ENCODE peak calls at places on chromosomes 7 and 10, in seven cellular contexts. Q is breast epithelium, Z is MM.1S, R is mammary epithelial cell, A is Peyer's patch, G is heart left ventricle, U is HCT116. I is an unnamed sample.

GRCh38 chr10:5511885-5512280 is 12.5 kb upstream of the CALML5 start:
- DNase-seq in Q (no peak), Z (no peak), R (no peak), A (no peak), G (no peak), U (no peak), I (no peak)

GRCh38 chr10:44391981-44392380 is 7.1 kb upstream of the CXCL12 start:
- DNase-seq in Q (no peak), Z (no peak), R (no peak), A (peak), G (no peak), U (no peak), I (no peak)

GRCh38 chr10:78648256-78648860 is 420.4 kb upstream of the ZMIZ1 start:
- DNase-seq in Q (no peak), Z (no peak), R (no peak), A (no peak), G (no peak), U (no peak), I (no peak)

GRCh38 chr10:89357096-89357495 is 20.8 kb upstream of the IFIT1B start:
- DNase-seq in Q (no peak), Z (no peak), R (no peak), A (no peak), G (no peak), U (no peak), I (no peak)

GRCh38 chr10:109624939-109625338 is 298.4 kb downstream of the XPNPEP1 start:
- DNase-seq in Q (no peak), Z (no peak), R (no peak), A (peak), G (no peak), U (no peak), I (no peak)

GRCh38 chr10:80529604-80530003 is 8.1 kb upstream of the SH2D4B start:
- DNase-seq in Q (no peak), Z (no peak), R (no peak), A (no peak), G (peak), U (no peak), I (no peak)

GRCh38 chr7:4166340-4166739 is 515.8 kb upstream of the FOXK1 start:
- DNase-seq in Q (no peak), Z (no peak), R (no peak), A (no peak), G (no peak), U (no peak), I (no peak)

GRCh38 chr7:194257-194995 is 2.1 kb downstream of the FAM20C start:
- DNase-seq in Q (no peak), Z (no peak), R (no peak), A (no peak), G (no peak), U (no peak), I (peak)

DNA sequence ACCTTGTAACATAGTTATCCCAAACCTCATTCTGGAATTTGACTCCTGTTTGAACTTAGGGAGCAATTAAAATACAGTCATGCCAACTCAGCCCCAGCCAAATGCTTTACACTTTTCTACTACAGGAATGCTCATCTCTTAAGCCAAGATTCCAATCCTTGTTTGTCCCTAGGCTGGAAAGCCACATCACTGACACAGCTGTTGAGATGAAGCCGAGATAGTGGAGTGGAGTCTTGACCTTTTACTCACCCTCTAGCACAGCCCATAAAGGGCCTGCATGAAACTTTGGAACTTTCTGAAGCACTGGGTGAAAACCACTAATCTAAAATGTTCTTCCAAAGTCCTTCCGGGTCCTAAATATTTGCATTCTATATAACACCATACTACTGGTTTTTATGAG is 247.3 kb downstream of the ETV1 start:
- DNase-seq in Q (no peak), Z (no peak), R (peak), A (no peak), G (no peak), U (peak), I (peak)
- H3K27ac ChIP-seq in Q (peak), Z (no peak), R (no peak), A (no peak), G (no peak), U (no peak), I (peak)

GRCh38 chr7:128017880-128018845 is 13.1 kb downstream of the LRRC4 start:
- DNase-seq in Q (no peak), Z (no peak), R (peak), A (no peak), G (no peak), U (no peak), I (no peak)
- H3K27ac ChIP-seq in Q (no peak), Z (no peak), R (peak), A (no peak), G (no peak), U (no peak), I (no peak)

GRCh38 chr7:104962781-104963180 is 51.2 kb upstream of the KMT2E start:
- DNase-seq in Q (no peak), Z (peak), R (peak), A (no peak), G (no peak), U (no peak), I (no peak)
- H3K27ac ChIP-seq in Q (no peak), Z (peak), R (peak), A (no peak), G (peak), U (no peak), I (no peak)

GRCh38 chr10:29946614-29946952 is 112.8 kb downstream of the JCAD start:
- DNase-seq in Q (no peak), Z (no peak), R (no peak), A (no peak), G (no peak), U (no peak), I (no peak)
- H3K27ac ChIP-seq in Q (peak), Z (no peak), R (peak), A (no peak), G (peak), U (no peak), I (no peak)

GRCh38 chr10:271201-271600 is 135.9 kb downstream of the ZMYND11 start:
- DNase-seq in Q (no peak), Z (no peak), R (no peak), A (no peak), G (no peak), U (no peak), I (no peak)

GRCh38 chr10:274866-275265 is 139.6 kb downstream of the ZMYND11 start:
- DNase-seq in Q (no peak), Z (no peak), R (no peak), A (no peak), G (no peak), U (no peak), I (no peak)

GRCh38 chr10:273088-273487 is 137.8 kb downstream of the ZMYND11 start:
- DNase-seq in Q (no peak), Z (no peak), R (no peak), A (no peak), G (no peak), U (no peak), I (no peak)

GRCh38 chr10:269440-270074 is 134.3 kb downstream of the ZMYND11 start:
- DNase-seq in Q (no peak), Z (no peak), R (no peak), A (no peak), G (no peak), U (no peak), I (no peak)

DNA sequence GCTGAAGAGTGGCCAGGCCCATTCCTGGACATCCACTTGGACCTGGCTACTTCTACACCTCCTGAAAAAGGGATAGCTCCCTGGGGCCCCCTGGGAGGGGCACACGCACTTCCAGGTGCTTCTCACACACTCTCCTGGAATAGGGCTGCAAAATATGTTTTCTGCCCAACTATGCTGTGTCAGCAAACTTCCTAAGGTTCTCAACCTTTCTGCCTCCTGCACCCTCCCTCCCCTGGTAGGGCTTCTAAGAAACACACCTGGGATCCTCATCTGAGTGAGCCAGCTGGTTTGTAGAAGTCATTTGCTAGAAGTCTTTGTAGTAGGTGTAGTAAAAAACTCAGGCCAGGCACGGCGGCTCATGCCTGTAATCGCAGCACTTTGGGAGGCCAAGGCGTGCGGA is 136.5 kb downstream of the ZMYND11 start:
- DNase-seq in Q (no peak), Z (no peak), R (no peak), A (no peak), G (no peak), U (no peak), I (no peak)
- H3K27ac ChIP-seq in Q (no peak), Z (no peak), R (no peak), A (no peak), G (no peak), U (no peak), I (no peak)

GRCh38 chr10:131997366-131998049 is 15.8 kb upstream of the BNIP3 start:
- DNase-seq in Q (peak), Z (no peak), R (no peak), A (peak), G (no peak), U (no peak), I (peak)
- H3K27ac ChIP-seq in Q (peak), Z (no peak), R (no peak), A (peak), G (peak), U (no peak), I (no peak)

GRCh38 chr10:131049051-131049450 is 262.5 kb downstream of the TCERG1L start:
- DNase-seq in Q (no peak), Z (no peak), R (no peak), A (no peak), G (no peak), U (no peak), I (no peak)
- H3K27ac ChIP-seq in Q (no peak), Z (no peak), R (no peak), A (no peak), G (no peak), U (no peak), I (no peak)

GRCh38 chr7:96013836-96014235 is 241.5 kb downstream of the DYNC1I1 start:
- DNase-seq in Q (no peak), Z (no peak), R (no peak), A (no peak), G (no peak), U (no peak), I (no peak)

GRCh38 chr7:96017877-96018276 is 245.5 kb downstream of the DYNC1I1 start:
- DNase-seq in Q (no peak), Z (no peak), R (no peak), A (no peak), G (no peak), U (no peak), I (no peak)

GRCh38 chr7:96016056-96016455 is 243.7 kb downstream of the DYNC1I1 start:
- DNase-seq in Q (no peak), Z (no peak), R (no peak), A (no peak), G (no peak), U (no peak), I (no peak)

GRCh38 chr7:96016735-96017134 is 244.4 kb downstream of the DYNC1I1 start:
- DNase-seq in Q (no peak), Z (no peak), R (no peak), A (no peak), G (no peak), U (no peak), I (no peak)

DNA sequence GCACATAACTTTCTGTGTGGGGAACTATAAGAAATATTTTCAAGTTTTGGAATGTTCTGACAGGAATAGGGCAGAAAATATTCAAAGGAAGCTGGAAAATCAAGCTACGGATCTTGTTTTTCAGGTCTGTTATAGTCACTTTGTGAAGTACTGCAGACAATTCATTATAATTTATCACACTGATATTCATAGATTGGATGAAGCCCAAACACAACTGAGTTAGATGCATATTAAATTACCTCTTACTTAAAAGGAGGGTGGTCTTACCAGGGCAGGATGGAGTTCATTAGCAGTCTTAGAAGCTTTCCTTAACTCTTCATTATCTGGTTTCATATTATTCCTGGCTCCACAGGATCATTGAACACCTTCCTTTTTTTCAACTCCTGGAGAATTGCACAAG is 242.3 kb downstream of the DYNC1I1 start:
- DNase-seq in Q (no peak), Z (no peak), R (no peak), A (no peak), G (no peak), U (no peak), I (no peak)
- H3K27ac ChIP-seq in Q (no peak), Z (no peak), R (no peak), A (no peak), G (no peak), U (no peak), I (no peak)

GRCh38 chr10:90591629-90592028 is 266.2 kb downstream of the HTR7 start:
- DNase-seq in Q (no peak), Z (no peak), R (no peak), A (no peak), G (no peak), U (peak), I (no peak)

GRCh38 chr10:90588222-90588621 is 269.6 kb downstream of the HTR7 start:
- DNase-seq in Q (no peak), Z (no peak), R (no peak), A (no peak), G (no peak), U (no peak), I (no peak)

GRCh38 chr10:90587561-90587960 is 270.3 kb downstream of the HTR7 start:
- DNase-seq in Q (no peak), Z (no peak), R (no peak), A (no peak), G (no peak), U (no peak), I (no peak)

GRCh38 chr10:90587081-90587491 is 270.8 kb downstream of the HTR7 start:
- DNase-seq in Q (no peak), Z (no peak), R (peak), A (no peak), G (no peak), U (peak), I (peak)

DNA sequence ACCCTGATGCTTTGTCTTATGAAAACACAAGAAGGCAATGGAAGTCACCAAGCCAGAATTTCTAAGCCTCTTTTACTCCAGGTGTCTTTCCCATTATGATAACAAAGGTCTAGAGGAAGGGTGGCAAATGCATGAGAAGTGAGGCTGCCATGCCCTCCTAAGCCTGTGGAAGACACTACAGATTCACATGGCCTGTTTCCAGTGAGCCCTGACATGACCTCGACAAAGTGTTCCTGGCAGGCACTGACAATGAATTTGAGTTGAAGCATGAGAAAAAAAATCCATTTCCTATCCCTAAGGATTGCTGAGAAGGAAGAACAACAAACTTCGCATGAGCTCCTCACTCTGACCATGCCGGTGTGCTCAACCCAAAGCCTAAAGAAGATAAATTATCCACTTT is 268.0 kb downstream of the HTR7 start:
- DNase-seq in Q (no peak), Z (no peak), R (no peak), A (no peak), G (no peak), U (no peak), I (no peak)
- H3K27ac ChIP-seq in Q (no peak), Z (no peak), R (no peak), A (no peak), G (no peak), U (peak), I (no peak)